ENCODE peak calls at places on chromosomes 6 and 20, in eight cellular contexts. V is T-helper 9 cell; E is neuronal stem cell; Z is putamen; Y is stimulated activated CD8-positive, alpha-beta memory T cell treated with anti-CD3 and anti-CD28 coated beads, Interleukin-12 subunit alpha, Interleukin-12 subunit beta, amount 100 ng/mL, for 4 hours; K is AG04450; U is brain microvascular endothelial cell; N is bronchial epithelial cell. S is an unnamed sample.

GRCh38 chr6:161561938-161562337 is 288.1 kb upstream of the AGPAT4 start:
- DNase-seq in V (no peak), E (no peak), Z (no peak), Y (no peak), K (no peak), U (no peak), N (no peak), S (no peak)

GRCh38 chr20:57251344-57251743 is 15.1 kb downstream of the BMP7 start:
- DNase-seq in V (no peak), E (no peak), Z (no peak), Y (no peak), K (no peak), U (peak), N (no peak), S (peak)

GRCh38 chr20:709421-709820 is 33.8 kb upstream of the SCRT2 start:
- DNase-seq in V (no peak), E (no peak), Z (no peak), Y (no peak), K (no peak), U (no peak), N (no peak), S (no peak)

GRCh38 chr20:17884318-17885003 is 84.1 kb downstream of the SNX5 start:
- DNase-seq in V (no peak), E (no peak), Z (no peak), Y (no peak), K (no peak), U (no peak), N (peak), S (no peak)

GRCh38 chr6:137218473-137218916 is 690 bp downstream of the IFNGR1 start:
- DNase-seq in V (peak), E (peak), Z (no peak), Y (no peak), K (no peak), U (peak), N (peak), S (peak)

GRCh38 chr20:37407117-37407566 is 61.2 kb downstream of the SRC start:
- DNase-seq in V (no peak), E (no peak), Z (no peak), Y (no peak), K (no peak), U (no peak), N (peak), S (no peak)

GRCh38 chr20:60086936-60087562 is 128.8 kb downstream of the CDH26 start:
- DNase-seq in V (no peak), E (no peak), Z (no peak), Y (no peak), K (no peak), U (no peak), N (peak), S (no peak)

GRCh38 chr6:90583179-90583578 is 3.7 kb downstream of the MAP3K7 start:
- DNase-seq in V (no peak), E (no peak), Z (no peak), Y (no peak), K (no peak), U (no peak), N (no peak), S (peak)

GRCh38 chr6:152916035-152916434 is 66.8 kb downstream of the FBXO5 start:
- DNase-seq in V (no peak), E (no peak), Z (no peak), Y (no peak), K (no peak), U (no peak), N (peak), S (no peak)

GRCh38 chr20:41306061-41306727 is 11.3 kb downstream of the ZHX3 start:
- DNase-seq in V (no peak), E (no peak), Z (no peak), Y (no peak), K (no peak), U (no peak), N (no peak), S (no peak)

GRCh38 chr6:27592107-27592480 is 119.2 kb upstream of the ZNF184 start:
- DNase-seq in V (no peak), E (no peak), Z (no peak), Y (no peak), K (no peak), U (no peak), N (peak), S (no peak)

GRCh38 chr6:159790149-159790946 is at the start of gene MRPL18:
- DNase-seq in V (peak), E (peak), Z (peak), Y (peak), K (peak), U (peak), N (peak), S (peak)

GRCh38 chr6:18327621-18328548 is 59.3 kb upstream of the RNF144B start:
- DNase-seq in V (no peak), E (no peak), Z (no peak), Y (no peak), K (no peak), U (no peak), N (peak), S (no peak)

GRCh38 chr20:53331151-53331973 is 262.3 kb downstream of the ZNF217 start:
- DNase-seq in V (no peak), E (no peak), Z (no peak), Y (no peak), K (no peak), U (peak), N (no peak), S (peak)

GRCh38 chr6:163249651-163250101 is 164.8 kb upstream of the QKI start:
- DNase-seq in V (no peak), E (no peak), Z (peak), Y (no peak), K (no peak), U (no peak), N (no peak), S (no peak)

GRCh38 chr6:122665929-122666328 is 55.7 kb downstream of the PKIB start:
- DNase-seq in V (no peak), E (no peak), Z (no peak), Y (no peak), K (no peak), U (no peak), N (no peak), S (no peak)

GRCh38 chr6:33177552-33178446 is 14.5 kb downstream of the COL11A2 start:
- DNase-seq in V (no peak), E (no peak), Z (no peak), Y (no peak), K (no peak), U (no peak), N (no peak), S (no peak)

GRCh38 chr20:58130574-58130973 is 97.9 kb downstream of the ANKRD60 start:
- DNase-seq in V (no peak), E (peak), Z (no peak), Y (no peak), K (no peak), U (no peak), N (no peak), S (no peak)

GRCh38 chr20:38208523-38208922 is 43.5 kb upstream of the TGM2 start:
- DNase-seq in V (no peak), E (no peak), Z (no peak), Y (no peak), K (no peak), U (no peak), N (no peak), S (no peak)

GRCh38 chr6:99334526-99335127 is 14.8 kb downstream of the FAXC start:
- DNase-seq in V (no peak), E (no peak), Z (peak), Y (no peak), K (peak), U (peak), N (peak), S (peak)

GRCh38 chr6:74607934-74608333 is 597.9 kb downstream of the COL12A1 start:
- DNase-seq in V (no peak), E (no peak), Z (no peak), Y (no peak), K (peak), U (no peak), N (peak), S (peak)

GRCh38 chr6:75735491-75736186 is 13.4 kb upstream of the MYO6 start:
- DNase-seq in V (no peak), E (no peak), Z (no peak), Y (no peak), K (no peak), U (no peak), N (peak), S (peak)

GRCh38 chr20:58389324-58389967 is 417 bp downstream of the VAPB start:
- DNase-seq in V (no peak), E (no peak), Z (no peak), Y (no peak), K (no peak), U (no peak), N (no peak), S (peak)

GRCh38 chr6:139289233-139289632 is 2.6 kb downstream of the TXLNB start:
- DNase-seq in V (no peak), E (no peak), Z (no peak), Y (no peak), K (no peak), U (no peak), N (no peak), S (no peak)

GRCh38 chr6:22825210-22825609 is 255.8 kb downstream of the HDGFL1 start:
- DNase-seq in V (no peak), E (no peak), Z (no peak), Y (no peak), K (no peak), U (no peak), N (no peak), S (no peak)

GRCh38 chr6:3999800-4000661 is 78.9 kb downstream of the FAM217A start:
- DNase-seq in V (no peak), E (no peak), Z (no peak), Y (no peak), K (no peak), U (no peak), N (peak), S (no peak)

GRCh38 chr6:38489951-38490350 is 149.8 kb downstream of the BTBD9 start:
- DNase-seq in V (no peak), E (no peak), Z (no peak), Y (no peak), K (peak), U (peak), N (no peak), S (peak)

GRCh38 chr6:158086706-158087518 is 81.2 kb downstream of the SERAC1 start:
- DNase-seq in V (no peak), E (no peak), Z (peak), Y (no peak), K (no peak), U (peak), N (no peak), S (peak)

GRCh38 chr6:8182209-8182845 is 80.0 kb upstream of the EEF1E1 start:
- DNase-seq in V (no peak), E (no peak), Z (no peak), Y (no peak), K (no peak), U (no peak), N (no peak), S (peak)

GRCh38 chr6:162856885-162857284 is 129.1 kb downstream of the PACRG start:
- DNase-seq in V (no peak), E (peak), Z (peak), Y (no peak), K (peak), U (peak), N (peak), S (peak)

GRCh38 chr6:14540276-14540675 is 422.7 kb downstream of the CD83 start:
- DNase-seq in V (no peak), E (no peak), Z (no peak), Y (no peak), K (no peak), U (peak), N (no peak), S (peak)

GRCh38 chr6:30647802-30648460 is 998 bp downstream of the C6orf136 start:
- DNase-seq in V (no peak), E (no peak), Z (no peak), Y (no peak), K (no peak), U (no peak), N (peak), S (no peak)

GRCh38 chr20:16575390-16576140 is 2.3 kb upstream of the KIF16B start:
- DNase-seq in V (no peak), E (no peak), Z (no peak), Y (no peak), K (no peak), U (no peak), N (no peak), S (no peak)

S was measured in fibroblast of lung.